ENCODE peak calls at places on chromosomes 4 and X, in seven cellular contexts. K is IMR-90, E is lung, U is breast epithelium, D is right atrium auricular region, W is PC-3, J is neural progenitor cell. T is an unnamed sample.

GRCh38 chrX:16125520-16126149 is 2.3 kb downstream of the GRPR start:
- DNase-seq in D (no peak), U (no peak), E (no peak), K (no peak), J (no peak), W (peak), T (no peak)

GRCh38 chr4:74934016-74934821 is 1.3 kb downstream of the PARM1 start:
- DNase-seq in U (peak), J (peak), E (peak), K (peak), W (peak), D (no peak), T (no peak)

GRCh38 chr4:20251061-20251795 is 477 bp upstream of the SLIT2 start:
- DNase-seq in E (no peak), J (no peak), K (peak), U (no peak), D (no peak), W (peak), T (no peak)

GRCh38 chrX:105190252-105190853 is 30.1 kb downstream of the TEX13A start:
- DNase-seq in D (no peak), E (no peak), K (peak), J (peak), W (peak), U (no peak), T (no peak)

GRCh38 chrX:118989886-118990285 is 15.5 kb downstream of the LONRF3 start:
- DNase-seq in U (no peak), E (no peak), D (no peak), K (no peak), W (no peak), J (no peak), T (no peak)

GRCh38 chrX:130097507-130098201 is 12.6 kb downstream of the ELF4 start:
- DNase-seq in W (no peak), U (no peak), D (no peak), K (no peak), E (no peak), J (no peak), T (no peak)

GRCh38 chrX:96841325-96841724 is 42.4 kb upstream of the RPA4 start:
- DNase-seq in W (no peak), J (no peak), K (no peak), D (no peak), U (no peak), E (no peak), T (no peak)

GRCh38 chrX:30504309-30504708 is 73.3 kb downstream of the TASL start:
- DNase-seq in J (peak), U (no peak), D (no peak), K (peak), E (no peak), W (peak), T (no peak)

GRCh38 chr4:3519468-3520264 is 12.6 kb downstream of the LRPAP1 start:
- DNase-seq in J (no peak), U (no peak), K (no peak), D (no peak), E (no peak), W (no peak), T (no peak)

GRCh38 chr4:182143822-182144620 is 99.2 kb upstream of the TENM3 start:
- DNase-seq in U (no peak), D (no peak), E (no peak), J (peak), K (peak), W (peak), T (no peak)

GRCh38 chrX:11591712-11592351 is 73.9 kb downstream of the ARHGAP6 start:
- DNase-seq in W (no peak), U (no peak), E (no peak), D (no peak), K (no peak), J (no peak), T (peak)

GRCh38 chr4:5839751-5840674 is 52.9 kb downstream of the CRMP1 start:
- DNase-seq in J (no peak), D (peak), K (no peak), E (no peak), W (no peak), U (no peak), T (no peak)

GRCh38 chr4:63607186-63607872 is 801.9 kb downstream of the TECRL start:
- DNase-seq in D (no peak), U (no peak), J (no peak), W (no peak), K (no peak), E (no peak), T (no peak)
- TF ChIP-seq CTCF in D (no peak), U (no peak), J (no peak), W (no peak), K (no peak), E (no peak), T (no peak)

DNA sequence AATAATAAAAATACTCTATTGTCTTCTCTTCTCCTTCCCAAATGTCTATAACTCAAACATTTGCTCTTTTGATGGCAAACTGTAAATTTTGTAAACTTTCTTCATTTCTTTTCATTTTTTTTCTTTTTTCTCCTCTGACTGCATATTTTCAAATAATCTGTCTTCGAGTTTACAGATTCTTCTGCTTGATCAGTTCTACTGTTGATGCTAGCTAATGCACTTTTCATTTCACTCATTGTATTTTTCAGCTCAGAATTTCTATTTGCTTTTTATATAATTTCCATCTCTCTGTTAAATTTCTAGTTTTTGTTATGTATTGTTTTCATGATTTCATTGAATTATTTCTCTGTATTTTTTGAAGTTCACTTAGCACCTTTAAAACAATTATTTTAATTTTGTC is 646.8 kb upstream of the INTU start:
- DNase-seq in D (no peak), U (no peak), K (no peak), W (no peak), J (no peak), E (no peak), T (no peak)
- H3K27ac ChIP-seq in D (no peak), U (no peak), K (no peak), W (no peak), J (no peak), E (no peak), T (no peak)

DNA sequence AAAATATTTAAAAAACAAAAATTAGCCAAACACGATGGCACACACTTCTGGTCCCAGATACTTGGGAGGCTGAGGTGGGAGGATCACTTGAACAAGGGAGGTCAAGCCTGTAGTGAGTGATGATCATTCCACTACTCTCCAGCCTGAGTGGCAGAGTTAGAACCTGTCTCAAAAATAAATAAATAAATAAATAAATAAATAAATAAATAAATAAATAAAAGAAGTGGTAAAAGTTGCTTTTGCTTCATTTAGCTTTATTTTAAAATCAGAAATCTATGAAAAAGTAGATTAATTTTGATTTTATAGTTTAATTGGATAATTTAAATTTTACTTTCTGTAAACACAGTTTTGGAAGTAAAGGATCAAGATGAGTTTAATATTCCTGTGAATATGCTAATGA is 552.9 kb upstream of the PCDH10 start:
- DNase-seq in W (no peak), E (no peak), U (no peak), K (no peak), J (no peak), D (no peak), T (no peak)
- TF ChIP-seq CTCF in W (no peak), E (no peak), U (no peak), K (no peak), J (no peak), D (no peak), T (no peak)

DNA sequence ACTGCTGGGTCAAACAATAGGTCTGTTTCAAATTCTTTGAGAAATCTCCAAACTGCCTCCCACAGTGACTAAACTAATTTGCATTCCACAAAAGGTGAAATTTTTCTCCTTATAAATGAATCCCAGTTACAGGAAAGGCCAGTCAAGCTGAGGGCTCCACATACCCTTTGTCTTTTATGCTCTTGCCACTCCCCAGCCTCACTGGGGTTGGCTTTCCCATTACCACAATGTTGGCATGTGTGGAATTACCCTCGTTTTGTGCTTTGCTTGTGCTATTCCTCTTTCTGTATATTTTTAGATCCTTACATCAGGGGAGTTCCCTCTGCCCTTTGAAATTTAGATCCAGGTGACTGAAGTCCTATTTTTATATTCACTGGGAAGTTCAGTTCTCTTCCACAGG is 220.2 kb upstream of the LCORL start:
- DNase-seq in E (no peak), U (no peak), D (no peak), W (no peak), J (no peak), K (no peak), T (no peak)
- H3K27ac ChIP-seq in E (no peak), U (no peak), D (no peak), W (no peak), J (no peak), K (no peak), T (no peak)

GRCh38 chr4:40300371-40301162 is 34.6 kb upstream of the CHRNA9 start:
- DNase-seq in W (no peak), D (no peak), K (no peak), J (no peak), U (no peak), E (no peak), T (no peak)

GRCh38 chr4:40301592-40301991 is 33.5 kb upstream of the CHRNA9 start:
- DNase-seq in K (no peak), D (no peak), E (no peak), U (no peak), J (no peak), W (no peak), T (peak)

GRCh38 chr4:40299126-40299525 is 36.0 kb upstream of the CHRNA9 start:
- DNase-seq in U (no peak), D (no peak), W (no peak), K (no peak), E (no peak), J (no peak), T (no peak)

GRCh38 chr4:40303751-40304150 is 31.4 kb upstream of the CHRNA9 start:
- DNase-seq in J (no peak), E (no peak), K (no peak), W (no peak), D (no peak), U (no peak), T (no peak)

DNA sequence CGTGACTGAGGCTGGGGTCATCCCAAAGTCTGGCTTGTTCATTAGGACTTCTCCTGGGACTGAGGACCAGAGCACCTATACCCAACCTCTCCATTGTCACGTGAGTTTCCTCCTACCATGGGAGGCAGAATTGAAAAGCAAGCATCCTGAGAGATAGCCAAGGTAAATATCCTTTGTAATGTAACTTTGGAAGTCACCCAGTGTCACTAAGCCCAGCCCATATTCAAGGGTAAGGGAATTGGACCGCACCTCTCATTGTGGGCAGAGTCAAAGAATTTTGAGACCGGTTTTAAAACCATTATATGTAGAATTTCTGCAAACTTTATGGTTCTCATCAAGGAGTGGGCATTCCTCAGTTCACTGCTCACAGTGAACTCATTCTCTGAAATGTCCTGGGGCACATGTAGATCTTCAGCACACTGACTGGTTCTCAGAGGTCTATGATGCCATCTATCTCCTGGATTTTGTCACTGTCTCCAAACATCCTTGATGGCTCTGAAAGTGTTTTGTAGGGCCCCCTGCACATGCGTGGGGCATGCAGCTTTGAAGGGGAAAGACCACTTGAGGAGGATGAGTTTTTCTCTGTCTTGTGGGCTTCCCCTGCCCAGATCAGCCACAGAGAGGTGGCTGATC is 35.3 kb upstream of the CHRNA9 start:
- DNase-seq in J (no peak), D (no peak), U (no peak), W (peak), K (no peak), E (no peak), T (peak)
- TF ChIP-seq CTCF in J (no peak), D (no peak), U (no peak), W (peak), K (no peak), E (no peak), T (no peak)

GRCh38 chrX:9147086-9147485 is 113.2 kb upstream of the FAM9B start:
- DNase-seq in U (no peak), D (no peak), K (no peak), J (no peak), W (no peak), E (no peak), T (no peak)

GRCh38 chrX:9149831-9150230 is 115.9 kb upstream of the FAM9B start:
- DNase-seq in W (peak), K (peak), U (no peak), D (no peak), J (no peak), E (no peak), T (no peak)

GRCh38 chrX:9146657-9147056 is 112.7 kb upstream of the FAM9B start:
- DNase-seq in E (no peak), W (no peak), U (no peak), K (no peak), D (no peak), J (no peak), T (no peak)

GRCh38 chrX:9148626-9149385 is 114.9 kb upstream of the FAM9B start:
- DNase-seq in J (peak), D (no peak), K (peak), E (no peak), U (no peak), W (peak), T (no peak)

GRCh38 chrX:9147631-9148189 is 113.8 kb upstream of the FAM9B start:
- DNase-seq in U (no peak), J (peak), W (no peak), E (no peak), K (no peak), D (no peak), T (no peak)
- H3K27ac ChIP-seq in U (no peak), J (no peak), W (peak), E (no peak), K (peak), D (no peak), T (no peak)

DNA sequence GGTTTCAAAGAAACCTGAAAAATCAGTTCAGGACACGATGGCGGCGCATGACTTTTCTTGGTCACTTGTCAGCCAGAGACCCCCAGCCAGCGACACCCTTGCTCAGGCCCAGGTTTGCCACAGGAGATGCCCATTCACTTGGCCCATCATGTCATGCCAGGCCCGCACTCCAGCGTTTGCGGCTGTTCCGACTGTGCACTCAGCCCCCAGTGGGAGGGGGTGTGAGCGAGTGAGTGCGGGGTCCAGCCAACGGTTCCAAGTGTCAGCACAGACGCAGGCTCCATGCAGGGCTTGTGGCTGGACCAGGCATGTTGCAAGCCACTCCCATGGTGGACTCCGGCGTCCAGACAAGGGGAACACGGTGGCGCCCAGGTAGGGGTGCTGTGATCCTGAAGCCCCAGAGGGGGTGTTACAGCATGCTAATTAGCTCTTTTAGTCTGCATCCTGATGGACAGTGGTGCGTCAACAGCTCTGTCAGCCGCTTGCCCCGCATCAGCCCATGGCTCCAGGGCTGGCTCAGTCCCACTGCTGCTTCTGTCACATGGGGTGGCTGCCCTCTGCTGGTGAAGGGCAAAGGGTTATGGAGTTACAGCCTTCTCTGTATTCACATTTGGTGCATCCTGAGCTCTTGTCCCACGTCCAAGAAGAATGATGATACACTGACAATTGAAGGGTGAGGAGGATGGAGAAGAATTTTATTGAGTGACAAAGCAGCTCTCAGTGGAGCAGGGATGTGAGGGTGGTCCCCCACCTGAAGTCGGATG is 3.7 kb upstream of the MAEA start:
- DNase-seq in J (peak), K (peak), E (no peak), W (peak), U (no peak), D (no peak), T (peak)
- TF ChIP-seq CTCF in J (peak), K (peak), E (no peak), W (peak), U (no peak), D (no peak), T (peak)

DNA sequence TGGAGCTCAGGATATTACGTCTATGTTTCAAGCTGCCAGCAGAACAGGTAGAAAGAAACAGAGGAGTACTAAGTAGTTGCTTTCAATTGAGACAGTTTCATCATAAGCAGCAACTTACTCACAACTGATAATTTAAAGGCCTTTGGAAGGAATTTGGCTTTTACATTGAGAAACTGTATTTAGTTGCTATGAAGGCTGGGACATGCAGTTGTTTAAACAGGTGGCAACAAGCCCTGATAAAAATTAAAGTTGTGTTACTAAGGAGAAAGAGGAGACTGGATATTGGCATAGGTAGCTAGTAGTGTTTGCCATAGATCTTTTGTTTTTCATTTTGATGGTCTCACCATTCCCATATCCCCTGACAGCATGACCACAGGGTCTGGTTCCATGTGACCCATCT is 18.4 kb downstream of the MID1IP1 start:
- DNase-seq in U (no peak), W (no peak), K (no peak), E (no peak), D (no peak), J (no peak), T (no peak)
- H3K27ac ChIP-seq in U (no peak), W (no peak), K (no peak), E (no peak), D (no peak), J (no peak), T (no peak)

DNA sequence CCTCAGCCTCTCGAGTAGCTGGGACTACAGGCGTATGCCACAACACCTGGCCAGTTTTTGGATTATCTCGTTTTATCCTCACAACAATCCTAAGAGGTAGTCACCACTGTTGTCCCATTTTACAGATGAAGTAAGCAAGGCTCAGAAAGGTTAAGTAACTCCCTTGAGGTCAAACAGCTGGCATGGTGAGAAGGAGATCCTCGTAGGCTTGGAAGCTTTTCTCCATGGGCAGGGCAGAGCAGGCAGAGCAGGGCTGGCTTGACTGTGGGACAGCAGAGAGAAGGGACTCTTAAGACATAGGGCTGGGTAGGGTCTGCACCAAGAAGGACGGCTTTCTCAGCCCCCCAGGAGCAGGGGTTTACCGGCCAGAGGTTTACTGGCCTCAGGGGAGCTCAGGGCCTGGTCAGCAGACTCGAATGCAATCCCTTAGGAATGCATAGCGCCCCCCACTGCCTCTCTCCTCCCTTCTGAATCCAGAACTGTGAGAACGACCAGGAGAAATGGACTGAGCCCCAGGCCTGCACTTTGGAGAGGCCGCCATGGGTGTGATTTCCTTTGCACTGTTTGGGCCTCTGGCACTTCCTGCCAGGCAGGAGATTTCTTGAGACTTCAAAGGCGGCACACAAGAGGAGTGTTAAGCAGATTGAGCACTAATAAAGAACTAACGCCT is 14.0 kb upstream of the CDKN2AIP start:
- DNase-seq in E (peak), D (peak), J (peak), W (no peak), K (no peak), U (no peak), T (no peak)
- TF ChIP-seq CTCF in E (no peak), D (no peak), J (peak), W (no peak), K (no peak), U (no peak), T (no peak)

GRCh38 chr4:100881283-100881682 is 363.5 kb upstream of the EMCN start:
- DNase-seq in D (no peak), K (no peak), U (no peak), J (no peak), E (no peak), W (no peak), T (no peak)
- H3K27ac ChIP-seq in D (no peak), K (no peak), U (no peak), J (no peak), E (no peak), W (no peak), T (no peak)